ENCODE peak calls at places on chromosomes 2 and 18, in seven cellular contexts. U is mesenchymal stem cell; Y is IMR-90; E is breast epithelium; P is spleen; R is left ventricle myocardium inferior; F is effector memory CD4-positive, alpha-beta T cell. O is an unnamed sample.

GRCh38 chr2:33160217-33160616 is 213.5 kb downstream of the LTBP1 start:
- DNase-seq in R (no peak), Y (peak; percentile 65), F (no peak), E (no peak), P (no peak), U (peak; percentile 49), O (no peak)

GRCh38 chr2:12064153-12064552 is 317.7 kb downstream of the LPIN1 start:
- DNase-seq in Y (no peak), F (no peak), E (no peak), P (no peak), R (no peak), U (no peak), O (no peak)

GRCh38 chr2:53467467-53467866 is 300.1 kb upstream of the CHAC2 start:
- DNase-seq in E (no peak), F (no peak), P (no peak), R (no peak), Y (no peak), U (no peak), O (no peak)

GRCh38 chr2:26299488-26300092 is 46.4 kb upstream of the SELENOI start:
- DNase-seq in U (peak; percentile 85), R (no peak), F (no peak), P (no peak), E (no peak), Y (peak; percentile 68), O (no peak)

GRCh38 chr2:219073413-219074129 is 12.8 kb upstream of the IHH start:
- DNase-seq in P (no peak), F (no peak), U (peak; percentile 56), E (no peak), Y (peak; percentile 72), R (no peak), O (no peak)

GRCh38 chr2:37582911-37583310 is 88.5 kb downstream of the CDC42EP3 start:
- DNase-seq in F (no peak), U (no peak), E (no peak), Y (no peak), R (no peak), P (no peak), O (no peak)

GRCh38 chr2:174078275-174078674 is 113.1 kb upstream of the SP3 start:
- DNase-seq in F (no peak), R (no peak), U (peak; percentile 31), E (no peak), Y (peak; percentile 12), P (no peak), O (no peak)

GRCh38 chr18:55322176-55322735 is 265.7 kb downstream of the TCF4 start:
- DNase-seq in P (peak; percentile 93), Y (peak; percentile 96), E (peak; percentile 48), R (peak; percentile 87), F (no peak), U (peak; percentile 96), O (peak; percentile 59)

GRCh38 chr2:121326628-121327027 is 41.6 kb upstream of the TFCP2L1 start:
- DNase-seq in F (no peak), P (no peak), U (no peak), E (peak; percentile 7), R (no peak), Y (no peak), O (peak; percentile 25)

GRCh38 chr2:16330571-16331351 is 334.9 kb downstream of the CYRIA start:
- DNase-seq in U (peak; percentile 8), E (no peak), Y (no peak), F (no peak), R (peak; percentile 73), P (no peak), O (no peak)

GRCh38 chr18:26480897-26481795 is 67.2 kb downstream of the KCTD1 start:
- DNase-seq in P (no peak), R (no peak), E (no peak), U (peak; percentile 89), Y (peak; percentile 96), F (no peak), O (no peak)

GRCh38 chr2:84912984-84913383 is 7.5 kb downstream of the TMSB10 start:
- DNase-seq in P (no peak), R (no peak), F (no peak), E (no peak), U (no peak), Y (no peak), O (no peak)

GRCh38 chr18:3262234-3263171 is 570 bp downstream of the MYL12B start:
- DNase-seq in F (no peak), Y (no peak), E (no peak), P (no peak), R (no peak), U (peak; percentile 41), O (no peak)

GRCh38 chr2:3645745-3646389 is 12.1 kb upstream of the ALLC start:
- DNase-seq in P (peak; percentile 65), E (no peak), Y (no peak), F (no peak), U (no peak), R (no peak), O (no peak)

GRCh38 chr2:202410092-202410491 is 34.0 kb downstream of the BMPR2 start:
- DNase-seq in P (no peak), U (no peak), F (no peak), E (no peak), Y (no peak), R (no peak), O (no peak)

GRCh38 chr2:134973241-134974146 is 54.9 kb downstream of the CCNT2 start:
- DNase-seq in Y (no peak), U (no peak), E (no peak), F (no peak), P (no peak), R (no peak), O (no peak)

GRCh38 chr2:11004206-11004605 is 92.5 kb downstream of the KCNF1 start:
- DNase-seq in P (no peak), Y (peak; percentile 77), E (no peak), U (peak; percentile 55), R (no peak), F (no peak), O (no peak)

GRCh38 chr2:224909885-224910517 is 132.3 kb downstream of the DOCK10 start:
- DNase-seq in F (peak; percentile 6), E (peak; percentile 90), U (peak; percentile 41), P (no peak), Y (peak; percentile 73), R (peak; percentile 51), O (peak; percentile 90)

GRCh38 chr2:217858519-217859466 is 144.0 kb downstream of the TNS1 start:
- DNase-seq in Y (peak; percentile 96), R (peak; percentile 88), P (peak; percentile 69), F (no peak), E (no peak), U (peak; percentile 95), O (peak; percentile 47)

GRCh38 chr2:98313512-98314250 is 32.6 kb upstream of the CNGA3 start:
- DNase-seq in F (no peak), P (no peak), Y (no peak), U (no peak), R (no peak), E (no peak), O (no peak)
- H3K27me3 ChIP-seq in F (peaks cover 6% of the 10 kb centered on the region), P (no peaks in the 10 kb centered on the region), Y (peaks cover 4% of the 10 kb centered on the region), U (peaks cover 42% of the 10 kb centered on the region), R (peaks cover 37% of the 10 kb centered on the region), E (peaks cover 9% of the 10 kb centered on the region), O (no peaks in the 10 kb centered on the region)

GRCh38 chr2:101775092-101775491 is 77.6 kb downstream of the MAP4K4 start:
- DNase-seq in U (peak; percentile 54), Y (peak; percentile 67), E (no peak), P (no peak), R (no peak), F (no peak), O (no peak)

GRCh38 chr2:101777337-101777736 is 79.8 kb downstream of the MAP4K4 start:
- DNase-seq in F (no peak), P (no peak), Y (no peak), E (no peak), R (no peak), U (no peak), O (no peak)

GRCh38 chr2:101775636-101776035 is 78.1 kb downstream of the MAP4K4 start:
- DNase-seq in U (no peak), F (no peak), R (no peak), E (no peak), Y (no peak), P (no peak), O (no peak)

GRCh38 chr2:101778102-101778501 is 80.6 kb downstream of the MAP4K4 start:
- DNase-seq in F (no peak), E (no peak), R (no peak), U (no peak), Y (no peak), P (no peak), O (no peak)

GRCh38 chr2:101776172-101777043 is 78.9 kb downstream of the MAP4K4 start:
- DNase-seq in Y (no peak), F (no peak), P (no peak), R (no peak), U (no peak), E (no peak), O (no peak)
- H3K4me1 ChIP-seq in Y (peaks cover 25% of the 10 kb centered on the region), F (peaks cover 32% of the 10 kb centered on the region), P (peaks cover 14% of the 10 kb centered on the region), R (peaks cover 100% of the 10 kb centered on the region), U (peaks cover 18% of the 10 kb centered on the region), E (no peaks in the 10 kb centered on the region), O (peaks cover 27% of the 10 kb centered on the region)

DNA sequence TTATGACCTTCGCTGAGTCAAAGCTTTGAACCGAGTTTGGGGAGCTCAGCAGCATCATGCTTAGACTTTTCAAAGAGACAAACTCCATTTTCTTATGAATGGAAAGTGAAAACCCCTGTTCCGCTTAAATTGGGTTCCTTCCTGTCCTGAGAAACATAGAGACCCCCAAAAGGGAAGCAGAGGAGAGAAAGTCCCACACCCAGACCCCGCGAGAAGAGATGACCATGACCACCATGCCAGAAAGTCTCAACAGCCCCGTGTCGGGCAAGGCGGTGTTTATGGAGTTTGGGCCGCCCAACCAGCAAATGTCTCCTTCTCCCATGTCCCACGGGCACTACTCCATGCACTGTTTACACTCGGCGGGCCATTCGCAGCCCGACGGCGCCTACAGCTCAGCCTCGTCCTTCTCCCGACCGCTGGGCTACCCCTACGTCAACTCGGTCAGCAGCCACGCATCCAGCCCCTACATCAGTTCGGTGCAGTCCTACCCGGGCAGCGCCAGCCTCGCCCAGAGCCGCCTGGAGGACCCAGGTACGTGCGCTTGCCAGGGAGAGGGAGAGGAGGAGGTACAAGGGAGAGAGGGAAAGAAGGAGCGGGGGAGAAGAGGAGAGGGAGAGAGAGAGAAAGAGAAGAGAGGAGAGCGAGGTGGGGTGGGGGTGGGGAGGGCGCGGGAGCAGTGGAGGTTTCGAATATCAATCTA is at the start of gene DLX1:
- DNase-seq in F (no peak), E (no peak), P (peak; percentile 79), R (no peak), U (no peak), Y (no peak), O (no peak)
- H3K27me3 ChIP-seq in F (peaks cover 99% of the 10 kb centered on the region), E (peaks cover 100% of the 10 kb centered on the region), P (peaks cover 100% of the 10 kb centered on the region), R (peaks cover 100% of the 10 kb centered on the region), U (peaks cover 97% of the 10 kb centered on the region), Y (peaks cover 86% of the 10 kb centered on the region), O (peaks cover 67% of the 10 kb centered on the region)

DNA sequence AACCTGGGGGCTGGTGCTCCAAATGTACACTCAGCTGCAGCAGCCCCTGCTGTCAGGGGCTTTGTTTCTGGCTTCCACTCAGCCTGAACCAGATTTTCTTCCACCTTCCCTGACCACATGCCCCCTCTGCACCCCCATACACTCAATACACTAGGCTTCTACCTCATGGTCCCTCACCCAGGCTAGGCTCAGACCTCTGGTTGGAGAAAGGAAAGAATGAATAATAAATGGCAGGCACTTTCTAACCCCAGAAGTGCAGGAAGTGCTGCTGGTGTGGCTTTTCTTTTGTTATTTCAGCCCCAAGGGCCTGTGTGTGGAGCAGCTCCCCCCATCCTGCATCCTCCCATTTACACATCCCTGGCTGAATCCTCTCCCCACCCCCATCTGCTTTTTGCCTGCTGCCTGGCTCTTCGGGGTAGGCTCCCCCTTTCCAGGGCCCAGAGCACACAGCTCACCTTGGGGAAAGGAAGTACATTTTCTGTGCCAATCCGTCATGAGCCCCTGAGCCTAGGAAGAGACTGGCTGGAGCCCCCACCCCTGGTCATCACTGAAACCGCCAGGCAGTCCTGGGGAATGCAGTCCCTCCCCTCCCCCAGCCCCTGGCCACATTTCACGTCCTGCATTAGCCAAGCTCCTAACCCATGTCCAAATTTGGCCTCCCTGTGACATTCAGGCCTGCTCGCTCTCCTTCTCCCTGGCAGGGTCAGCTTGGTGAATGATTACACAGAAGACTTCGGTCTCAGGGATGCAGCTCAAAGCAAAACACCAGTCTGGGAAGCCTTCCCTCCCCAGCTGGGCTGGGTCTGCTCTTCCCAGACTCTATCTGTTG is 2.6 kb downstream of the DYSF start:
- DNase-seq in R (peak; percentile 69), F (no peak), Y (no peak), E (no peak), P (no peak), U (no peak), O (no peak)
- H3K4me1 ChIP-seq in R (peaks cover 100% of the 10 kb centered on the region), F (peaks cover 10% of the 10 kb centered on the region), Y (peaks cover 5% of the 10 kb centered on the region), E (peaks cover 10% of the 10 kb centered on the region), P (peaks cover 29% of the 10 kb centered on the region), U (peaks cover 49% of the 10 kb centered on the region), O (peaks cover 26% of the 10 kb centered on the region)